ENCODE peak calls at places on chromosomes 1 and 21, in eight cellular contexts. H is tibial nerve, R is MM.1S, S is body of pancreas, T is IMR-90, P is PC-3, Y is upper lobe of right lung, J is fibroblast of lung. F is an unnamed sample. For H3K9me3, the result is how much of the 10 kb centered on the place peaks cover.

GRCh38 chr1:116138277-116138792 is 27.1 kb downstream of the MAB21L3 start:
- DNase-seq in J (no peak), T (no peak), R (no peak), H (no peak), Y (no peak), P (no peak), S (no peak), F (no peak)

GRCh38 chr1:231590453-231591198 is 36.0 kb upstream of the DISC1 start:
- DNase-seq in T (peak), S (peak), H (peak), R (peak), Y (no peak), P (peak), J (peak), F (peak)

GRCh38 chr1:110048923-110049601 is 14.6 kb downstream of the STRIP1 start:
- DNase-seq in T (no peak), P (no peak), S (no peak), J (no peak), R (no peak), Y (no peak), H (no peak), F (peak)

GRCh38 chr1:26471498-26472329 is 526 bp upstream of the HMGN2 start:
- DNase-seq in J (peak), P (peak), H (peak), Y (peak), S (peak), R (peak), T (peak), F (peak)

GRCh38 chr1:92030701-92031107 is 919 bp downstream of the EPHX4 start:
- DNase-seq in H (no peak), P (peak), R (no peak), T (peak), S (no peak), J (peak), Y (no peak), F (no peak)

GRCh38 chr1:7121622-7121988 is 336.4 kb downstream of the CAMTA1 start:
- DNase-seq in J (no peak), Y (no peak), H (no peak), T (no peak), P (no peak), S (peak), R (no peak), F (peak)

GRCh38 chr1:45205000-45205909 is 1.1 kb downstream of the ZSWIM5 start:
- DNase-seq in H (no peak), T (peak), Y (peak), P (peak), R (no peak), J (peak), S (peak), F (peak)

GRCh38 chr1:98355656-98356384 is 305.7 kb upstream of the SNX7 start:
- DNase-seq in Y (no peak), S (no peak), P (peak), T (peak), H (no peak), J (peak), R (no peak), F (no peak)

GRCh38 chr1:165068716-165069115 is 287.8 kb downstream of the LMX1A start:
- DNase-seq in R (no peak), J (peak), Y (no peak), P (no peak), S (no peak), T (no peak), H (no peak), F (no peak)

GRCh38 chr1:27598288-27598687 is 5.7 kb downstream of the AHDC1 start:
- DNase-seq in P (no peak), H (no peak), R (no peak), S (no peak), J (no peak), T (no peak), Y (no peak), F (no peak)

GRCh38 chr21:42426876-42427480 is 23.3 kb downstream of the UBASH3A start:
- DNase-seq in S (no peak), H (no peak), T (no peak), Y (no peak), R (no peak), J (no peak), P (no peak), F (no peak)

GRCh38 chr1:157542676-157543075 is 9.6 kb downstream of the FCRL5 start:
- DNase-seq in H (no peak), P (no peak), R (no peak), J (no peak), S (no peak), Y (no peak), T (no peak), F (peak)

GRCh38 chr21:37087188-37087587 is 14.1 kb downstream of the TTC3 start:
- DNase-seq in P (peak), R (no peak), S (no peak), H (peak), T (peak), J (peak), Y (no peak), F (peak)

GRCh38 chr1:90175490-90176157 is 180.7 kb downstream of the ZNF326 start:
- DNase-seq in P (no peak), R (no peak), Y (no peak), J (no peak), T (no peak), S (no peak), H (no peak), F (no peak)

GRCh38 chr21:43343095-43343991 is 83.6 kb downstream of the SIK1 start:
- DNase-seq in S (peak), T (no peak), R (no peak), Y (peak), H (no peak), J (no peak), P (peak), F (no peak)

GRCh38 chr1:155083865-155084721 is 5.5 kb downstream of the EFNA3 start:
- DNase-seq in J (peak), S (peak), T (no peak), P (peak), R (peak), H (no peak), Y (no peak), F (peak)

GRCh38 chr1:198449727-198450433 is 90.6 kb downstream of the ATP6V1G3 start:
- DNase-seq in R (no peak), P (peak), H (no peak), T (peak), J (peak), Y (no peak), S (no peak), F (no peak)

GRCh38 chr1:209611771-209612570 is 28.5 kb downstream of the CAMK1G start:
- DNase-seq in J (no peak), T (no peak), S (no peak), H (no peak), Y (peak), P (no peak), R (peak), F (no peak)

GRCh38 chr1:119083479-119083878 is 57.0 kb downstream of the WARS2 start:
- DNase-seq in T (no peak), H (no peak), R (no peak), P (no peak), J (no peak), S (no peak), Y (no peak), F (no peak)

GRCh38 chr1:47578026-47578861 is 140.4 kb downstream of the FOXD2 start:
- DNase-seq in R (no peak), Y (no peak), J (peak), S (no peak), P (peak), H (peak), T (no peak), F (peak)

GRCh38 chr1:93600663-93601062 is 81.0 kb downstream of the BCAR3 start:
- DNase-seq in J (no peak), T (no peak), H (no peak), P (no peak), Y (no peak), R (no peak), S (peak), F (peak)

GRCh38 chr1:114335273-114335672 is 175.7 kb downstream of the TRIM33 start:
- DNase-seq in Y (no peak), S (no peak), H (no peak), T (no peak), R (no peak), J (no peak), P (no peak), F (no peak)

GRCh38 chr1:228163776-228164534 is 1.6 kb upstream of the IBA57 start:
- DNase-seq in S (no peak), T (no peak), P (no peak), J (no peak), H (no peak), R (no peak), Y (no peak), F (no peak)

DNA sequence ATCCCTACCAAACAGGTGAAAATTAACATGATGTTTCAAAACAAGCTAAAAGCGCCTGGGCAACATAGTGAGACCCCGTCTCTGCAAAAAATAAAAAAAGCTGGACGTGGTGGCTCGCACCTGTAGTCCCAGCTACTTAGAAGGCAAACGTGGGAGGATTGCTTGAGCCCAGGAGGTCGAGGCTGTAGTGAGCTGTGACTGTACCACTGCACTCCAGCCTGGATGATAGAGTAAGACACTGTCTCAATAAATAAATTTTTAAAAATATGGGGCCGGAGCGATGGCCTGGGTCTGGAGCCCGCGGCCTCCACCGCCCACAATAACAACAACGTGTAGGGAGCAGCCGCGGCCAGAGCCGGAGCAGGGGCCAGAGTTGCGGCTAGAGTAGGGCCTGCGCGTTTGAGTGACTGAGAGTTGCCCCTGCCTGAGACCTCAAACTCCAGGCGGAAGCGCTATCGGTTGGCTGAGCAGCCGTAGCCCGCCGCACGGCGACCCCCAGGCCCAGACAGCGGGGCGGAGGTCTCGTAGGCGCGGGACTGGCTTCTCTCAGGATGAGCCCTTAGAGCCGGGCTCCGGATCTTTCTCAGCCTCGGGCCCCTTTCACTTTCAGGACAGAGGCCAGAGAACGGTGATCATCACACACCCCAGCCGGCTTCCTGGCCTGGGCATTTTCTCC is 41.4 kb downstream of the ZMYM1 start:
- DNase-seq in P (no peak), H (no peak), J (peak), Y (no peak), R (peak), T (peak), S (no peak), F (no peak)
- H3K4me3 ChIP-seq in P (no peak), H (peak), J (peak), Y (peak), R (peak), T (peak), S (no peak), F (peak)

GRCh38 chr21:33155005-33155404 is 74.7 kb upstream of the IFNAR2 start:
- DNase-seq in Y (no peak), S (no peak), J (no peak), T (no peak), H (no peak), R (no peak), P (no peak), F (no peak)

GRCh38 chr21:33157303-33157702 is 72.4 kb upstream of the IFNAR2 start:
- DNase-seq in T (no peak), J (peak), S (no peak), H (no peak), Y (no peak), R (no peak), P (peak), F (no peak)

GRCh38 chr21:33158654-33159053 is 71.1 kb upstream of the IFNAR2 start:
- DNase-seq in P (peak), J (no peak), R (no peak), T (no peak), Y (no peak), S (no peak), H (no peak), F (no peak)

GRCh38 chr21:33152228-33153130 is 77.3 kb upstream of the IFNAR2 start:
- DNase-seq in J (no peak), H (no peak), T (no peak), S (no peak), R (no peak), P (no peak), Y (no peak), F (no peak)

GRCh38 chr21:33155457-33155856 is 74.3 kb upstream of the IFNAR2 start:
- DNase-seq in P (no peak), Y (no peak), S (no peak), H (no peak), J (no peak), T (no peak), R (no peak), F (no peak)
- H3K9me3 ChIP-seq in P (under half), Y (under half), S (under half), H (under half), J (under half), T (under half), R (under half), F (under half)

DNA sequence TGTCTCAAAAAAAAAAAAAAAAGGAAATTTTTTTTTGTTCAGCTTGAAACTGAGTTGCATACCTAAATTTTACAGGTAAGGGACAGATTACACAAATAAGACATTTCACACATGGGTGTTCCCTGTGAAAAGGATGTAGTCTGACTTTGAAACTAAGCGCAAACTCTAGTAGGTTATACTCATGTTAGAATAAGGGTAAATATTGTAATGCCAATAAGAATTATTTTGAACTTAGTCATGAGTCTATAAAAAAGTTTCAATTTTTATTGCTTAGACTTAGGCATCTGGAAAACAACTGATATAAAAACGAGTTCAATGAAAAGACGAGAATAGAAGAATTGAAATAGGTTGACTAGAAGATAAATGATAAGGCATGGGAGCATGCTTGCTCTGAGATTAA is 122.3 kb downstream of the HMCN1 start:
- DNase-seq in R (no peak), S (no peak), P (peak), H (no peak), Y (no peak), T (no peak), J (no peak), F (no peak)
- H3K4me3 ChIP-seq in R (no peak), S (no peak), P (peak), H (no peak), Y (no peak), T (no peak), J (no peak), F (no peak)

DNA sequence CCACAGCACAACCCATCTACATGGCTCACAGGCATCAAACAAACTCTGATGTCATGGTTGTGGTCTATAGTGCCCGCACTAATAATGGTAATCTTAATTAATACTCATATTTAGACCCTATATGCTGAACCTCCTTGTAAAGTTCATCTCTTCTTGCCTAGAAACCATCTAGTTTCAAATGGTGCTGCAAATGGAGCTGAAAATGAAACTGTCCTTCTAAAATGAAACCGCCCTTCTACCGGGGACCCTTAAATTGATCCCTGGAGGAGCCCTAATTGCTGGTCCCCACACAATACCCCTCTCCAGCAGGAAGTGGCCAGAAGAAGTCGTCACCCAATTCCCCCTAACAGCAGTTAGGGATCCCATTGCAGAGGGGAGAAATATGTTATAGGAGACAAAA is 612.6 kb downstream of the MRPL39 start:
- DNase-seq in Y (no peak), T (no peak), P (no peak), R (peak), J (no peak), S (no peak), H (no peak), F (no peak)
- H3K9me3 ChIP-seq in Y (under half), T (under half), P (under half), R (under half), J (under half), S (under half), H (under half), F (under half)

DNA sequence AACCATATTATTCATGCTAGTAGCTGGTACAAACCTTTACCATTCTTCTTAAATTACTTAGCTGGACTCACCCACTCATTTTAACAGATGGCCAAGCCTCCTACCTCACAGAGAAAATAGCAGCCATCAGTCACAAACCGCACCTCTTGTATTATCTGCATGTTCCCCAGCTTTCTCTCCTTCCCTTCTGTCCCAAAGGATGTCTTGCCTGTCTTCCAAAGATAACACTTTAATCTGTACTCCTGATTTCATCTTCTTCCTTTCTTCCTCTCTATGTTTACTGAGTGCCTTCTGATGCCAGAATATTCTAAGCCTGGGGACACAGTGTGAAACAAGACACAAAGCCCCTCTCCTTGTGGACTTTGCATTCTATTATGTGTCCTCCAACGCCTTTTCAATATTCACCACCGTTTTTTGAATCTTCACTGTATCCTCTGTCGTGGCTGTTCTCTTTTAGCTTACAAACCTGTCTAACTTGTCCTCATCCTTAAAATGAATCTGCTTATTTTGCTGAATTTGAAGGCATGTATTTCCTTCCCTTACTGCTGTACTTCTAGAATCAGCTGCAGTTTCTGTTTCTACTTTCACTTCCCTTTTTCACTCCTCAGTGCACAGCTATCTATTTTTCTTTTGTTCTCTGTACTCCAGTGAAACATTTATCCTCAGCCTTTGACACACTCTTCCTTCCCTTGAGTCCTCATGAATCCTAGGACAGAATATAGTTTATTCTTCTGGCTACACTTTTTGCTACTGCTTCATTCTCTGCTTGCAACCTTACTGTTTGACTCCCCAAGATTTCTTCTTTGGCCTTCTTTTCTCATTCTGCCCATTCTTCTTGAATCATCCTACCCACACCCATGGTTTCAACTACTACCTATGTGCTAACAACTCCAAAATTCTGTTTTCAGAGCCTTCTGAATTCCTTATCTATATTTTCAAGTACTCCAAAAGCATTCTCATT is 216.9 kb upstream of the SAMSN1 start:
- DNase-seq in R (peak), S (no peak), T (no peak), Y (no peak), H (no peak), J (no peak), P (no peak), F (no peak)
- H3K4me3 ChIP-seq in R (peak), S (no peak), T (no peak), Y (no peak), H (peak), J (no peak), P (no peak), F (no peak)

GRCh38 chr1:62126595-62127290 is 67.9 kb upstream of the L1TD1 start:
- DNase-seq in P (no peak), Y (no peak), T (no peak), H (no peak), S (no peak), J (no peak), R (no peak), F (no peak)
- H3K9me3 ChIP-seq in P (under half), Y (under half), T (under half), H (under half), S (under half), J (under half), R (under half), F (under half)

GRCh38 chr21:39377444-39378050 is 28.7 kb upstream of the HMGN1 start:
- DNase-seq in T (no peak), Y (no peak), H (no peak), P (peak), J (no peak), S (no peak), R (no peak), F (no peak)

GRCh38 chr21:39373634-39374033 is 24.7 kb upstream of the HMGN1 start:
- DNase-seq in T (peak), Y (no peak), S (no peak), J (peak), P (peak), R (no peak), H (no peak), F (peak)

GRCh38 chr21:39375446-39375845 is 26.6 kb upstream of the HMGN1 start:
- DNase-seq in R (no peak), J (no peak), Y (no peak), S (no peak), H (no peak), P (no peak), T (no peak), F (no peak)

GRCh38 chr21:39374046-39374445 is 25.2 kb upstream of the HMGN1 start:
- DNase-seq in T (no peak), H (no peak), Y (no peak), R (no peak), S (no peak), P (no peak), J (no peak), F (no peak)
- H3K4me3 ChIP-seq in T (no peak), H (no peak), Y (no peak), R (no peak), S (no peak), P (peak), J (no peak), F (no peak)